ENCODE peak calls at places on chromosomes 13 and 19, in nine cellular contexts. D is colonic mucosa; B is nephron progenitor cell; N is ascending aorta; Y is brain microvascular endothelial cell; V is CD4-positive, alpha-beta T cell; C is cardiac muscle cell; O is tibial nerve; E is BJ. M is an unnamed sample.

GRCh38 chr13:46992383-46992952 is 95.6 kb upstream of the HTR2A start:
- DNase-seq in D (no peak), B (no peak), N (no peak), Y (peak), V (no peak), C (peak), O (no peak), E (no peak), M (no peak)

GRCh38 chr19:14361824-14362223 is 19.4 kb upstream of the ADGRE5 start:
- DNase-seq in D (no peak), B (no peak), N (no peak), Y (no peak), V (no peak), C (peak), O (no peak), E (no peak), M (no peak)

GRCh38 chr13:80655778-80656518 is 315.0 kb upstream of the SPRY2 start:
- DNase-seq in D (no peak), B (no peak), N (no peak), Y (no peak), V (no peak), C (no peak), O (no peak), E (no peak), M (no peak)

GRCh38 chr19:39858541-39858940 is 12.4 kb upstream of the FBL start:
- DNase-seq in D (no peak), B (peak), N (no peak), Y (no peak), V (no peak), C (peak), O (no peak), E (no peak), M (no peak)

GRCh38 chr19:50380137-50380536 is 3.9 kb downstream of the NR1H2 start:
- DNase-seq in D (no peak), B (no peak), N (no peak), Y (no peak), V (no peak), C (no peak), O (no peak), E (no peak), M (no peak)

GRCh38 chr19:50356691-50357177 is 8.7 kb downstream of the NAPSA start:
- DNase-seq in D (no peak), B (no peak), N (no peak), Y (no peak), V (no peak), C (no peak), O (no peak), E (no peak), M (no peak)

GRCh38 chr19:46454244-46454643 is 17.1 kb downstream of the PNMA8A start:
- DNase-seq in D (no peak), B (no peak), N (no peak), Y (no peak), V (no peak), C (no peak), O (no peak), E (no peak), M (no peak)

GRCh38 chr13:105395041-105395440 is 1140.4 kb downstream of the EFNB2 start:
- DNase-seq in D (no peak), B (no peak), N (no peak), Y (peak), V (no peak), C (no peak), O (no peak), E (no peak), M (no peak)

GRCh38 chr13:44822291-44822690 is 167.0 kb downstream of the NUFIP1 start:
- DNase-seq in D (no peak), B (no peak), N (no peak), Y (peak), V (no peak), C (no peak), O (no peak), E (no peak), M (no peak)

GRCh38 chr13:46595136-46595917 is 42.4 kb downstream of the LRCH1 start:
- DNase-seq in D (no peak), B (no peak), N (no peak), Y (no peak), V (no peak), C (no peak), O (no peak), E (peak), M (no peak)

GRCh38 chr13:92694047-92694446 is 532.6 kb upstream of the GPC6 start:
- DNase-seq in D (no peak), B (no peak), N (no peak), Y (no peak), V (no peak), C (no peak), O (no peak), E (no peak), M (no peak)

GRCh38 chr19:3343619-3344502 is 22.5 kb upstream of the NFIC start:
- DNase-seq in D (peak), B (no peak), N (peak), Y (peak), V (no peak), C (no peak), O (peak), E (peak), M (peak)

GRCh38 chr19:6218497-6219146 is 61.2 kb downstream of the MLLT1 start:
- DNase-seq in D (peak), B (peak), N (peak), Y (peak), V (peak), C (peak), O (peak), E (no peak), M (peak)

DNA sequence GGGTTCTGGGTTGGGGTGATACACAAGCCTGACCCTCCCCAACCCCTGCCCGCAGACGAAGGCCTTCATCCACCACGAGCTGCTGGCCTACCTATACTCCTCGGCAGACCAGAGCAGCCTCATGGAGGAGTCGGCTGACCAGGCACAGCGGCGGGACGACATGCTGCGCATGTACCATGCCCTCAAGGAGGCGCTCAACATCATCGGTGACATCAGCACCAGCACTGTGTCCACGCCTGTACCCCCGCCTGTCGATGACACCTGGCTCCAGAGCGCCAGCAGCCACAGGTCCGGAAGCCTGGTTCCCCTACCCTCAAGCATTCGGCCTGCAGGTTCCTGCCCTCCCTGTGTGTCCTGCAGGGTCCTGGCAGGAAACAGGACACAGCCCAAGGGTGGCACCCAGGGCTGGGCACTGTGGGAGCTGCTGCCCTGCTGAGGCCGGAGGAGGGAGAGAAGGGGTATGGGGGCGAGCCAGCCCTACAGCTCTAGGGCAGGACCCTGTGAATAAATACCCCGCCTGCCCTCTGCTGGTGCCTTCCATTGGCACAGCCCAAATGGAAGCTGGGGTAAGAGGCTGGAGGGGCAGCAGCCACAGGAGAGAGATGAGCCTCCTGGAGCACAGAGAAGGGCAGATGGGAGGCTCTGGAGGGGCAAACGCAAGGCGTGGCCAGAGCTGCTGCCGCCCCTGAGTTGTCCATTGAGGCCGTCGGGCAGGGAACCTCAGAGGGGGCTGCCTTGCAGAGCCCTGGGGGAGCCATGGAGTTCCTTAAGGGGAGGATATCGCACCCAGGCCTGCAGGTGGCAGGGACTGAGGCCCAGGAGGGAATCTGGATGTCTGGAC is 6.8 kb downstream of the TMED1 start:
- DNase-seq in D (no peak), B (no peak), N (no peak), Y (no peak), V (no peak), C (no peak), O (no peak), E (no peak), M (no peak)
- TF ChIP-seq CTCF in D (no peak), B (no peak), N (no peak), Y (peak), V (no peak), C (no peak), O (no peak), E (peak), M (no peak)

DNA sequence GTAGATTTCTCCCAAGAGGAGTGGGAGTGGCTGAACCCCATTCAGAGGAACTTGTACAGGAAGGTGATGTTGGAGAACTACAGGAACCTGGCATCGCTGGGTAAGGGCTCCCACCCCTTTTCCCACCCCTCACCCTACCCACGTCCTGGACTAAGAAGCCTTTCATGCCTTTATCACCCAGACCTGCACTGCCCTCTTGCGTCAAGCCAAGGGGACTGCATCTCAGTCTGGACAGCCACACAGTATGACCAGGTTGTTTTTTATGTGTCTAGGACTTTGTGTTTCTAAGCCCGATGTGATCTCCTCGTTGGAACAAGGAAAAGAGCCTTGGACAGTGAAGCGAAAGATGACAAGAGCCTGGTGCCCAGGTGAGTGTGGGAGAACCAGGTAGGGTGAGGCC is 8.8 kb downstream of the ZFP28 start:
- DNase-seq in D (no peak), B (no peak), N (no peak), Y (no peak), V (no peak), C (no peak), O (no peak), E (no peak), M (no peak)
- TF ChIP-seq CTCF in D (no peak), B (no peak), N (no peak), Y (peak), V (no peak), C (no peak), O (no peak), E (no peak), M (no peak)

DNA sequence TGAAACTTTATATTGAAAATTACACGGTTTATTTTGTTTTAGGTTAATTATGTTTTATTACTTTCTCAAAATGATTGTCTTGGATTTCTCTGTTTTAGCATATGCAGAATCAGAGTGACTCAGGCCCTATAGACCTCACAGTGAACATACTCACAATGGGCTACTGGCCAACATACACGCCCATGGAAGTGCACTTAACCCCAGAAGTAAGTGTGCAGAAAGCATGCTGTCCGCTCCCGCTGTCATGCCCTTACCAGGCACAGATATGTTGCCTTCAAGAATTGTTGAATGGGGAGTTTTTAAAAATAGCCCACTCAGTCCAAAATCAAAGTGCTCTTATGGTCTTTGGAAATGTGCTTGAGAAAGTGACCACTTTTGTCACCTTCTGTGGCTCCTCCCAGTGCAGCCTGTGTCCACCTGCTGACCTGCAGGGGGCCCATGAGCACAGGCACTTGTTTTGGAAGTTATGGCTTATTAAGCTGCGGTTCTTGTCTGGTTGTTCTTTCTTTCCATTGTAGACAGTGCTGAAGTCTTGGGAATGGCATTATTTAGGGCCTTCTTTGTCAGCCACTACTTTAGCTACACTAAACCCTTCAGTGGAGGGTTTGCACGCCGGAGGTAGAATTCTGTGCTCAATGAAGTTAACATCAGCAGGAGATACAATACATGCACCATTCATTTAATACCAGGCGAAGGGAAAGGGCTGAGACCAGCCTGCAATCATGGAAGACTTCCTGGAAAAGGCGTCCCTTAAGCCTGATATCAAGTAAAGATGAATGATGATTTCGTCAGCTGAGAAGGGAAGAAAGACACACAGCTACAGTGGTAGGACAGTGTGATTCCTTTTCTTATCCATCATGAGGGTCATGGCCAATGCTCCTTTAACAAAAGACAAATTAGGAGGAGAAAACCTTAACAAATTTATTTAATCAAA is 36.7 kb downstream of the CUL4A start:
- DNase-seq in D (no peak), B (peak), N (peak), Y (no peak), V (no peak), C (no peak), O (no peak), E (no peak), M (no peak)
- TF ChIP-seq CTCF in D (no peak), B (no peak), N (no peak), Y (peak), V (no peak), C (peak), O (no peak), E (peak), M (no peak)

GRCh38 chr13:41605319-41606285 is 148.3 kb downstream of the RGCC start:
- DNase-seq in D (no peak), B (no peak), N (no peak), Y (no peak), V (no peak), C (no peak), O (no peak), E (no peak), M (no peak)
- TF ChIP-seq CTCF in D (no peak), B (no peak), N (no peak), Y (peak), V (no peak), C (no peak), O (no peak), E (no peak), M (no peak)

DNA sequence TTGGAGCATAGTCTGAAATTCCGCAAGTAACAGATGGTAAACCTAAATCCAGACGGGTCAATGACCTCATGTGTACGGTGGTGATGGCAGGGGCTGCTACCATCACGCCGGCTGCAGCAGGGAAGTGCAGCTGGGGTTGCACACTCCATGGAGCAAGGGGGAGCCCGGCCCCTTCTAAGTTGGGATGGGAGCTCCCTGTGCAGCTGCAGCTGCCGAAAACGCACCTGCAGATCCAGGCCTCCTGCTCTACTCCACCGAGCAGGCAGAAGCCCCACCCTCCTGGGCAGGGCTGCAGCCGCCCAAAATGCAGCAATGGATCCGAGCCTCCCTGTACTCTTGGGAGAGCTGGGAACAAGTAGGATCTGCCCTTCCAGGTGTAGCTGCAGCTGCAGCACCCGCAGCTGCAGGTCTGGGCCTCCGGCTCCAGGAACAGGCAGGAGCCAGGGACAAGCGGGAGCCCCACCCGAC is 25.5 kb downstream of the KBTBD6 start:
- DNase-seq in D (no peak), B (no peak), N (no peak), Y (no peak), V (no peak), C (no peak), O (no peak), E (no peak), M (no peak)
- TF ChIP-seq CTCF in D (no peak), B (no peak), N (no peak), Y (no peak), V (no peak), C (no peak), O (no peak), E (no peak), M (no peak)